ENCODE peak calls at places on chromosomes 13 and 19, in seven cellular contexts. G, C, Y, Z, Q, N and T are unnamed samples.

GRCh38 chr19:56837004-56837403 is 3.5 kb downstream of the PEG3 start:
- DNase-seq in C (no peak), N (no peak), Y (no peak), Q (no peak), Z (no peak), G (no peak), T (no peak)

GRCh38 chr13:110266431-110266809 is 40.5 kb downstream of the COL4A1 start:
- DNase-seq in Y (no peak), C (no peak), N (no peak), Q (no peak), Z (no peak), G (no peak), T (no peak)

GRCh38 chr13:30113983-30114491 is 193.3 kb downstream of the KATNAL1 start:
- DNase-seq in G (no peak), Z (no peak), Q (peak; percentile 69), C (no peak), Y (no peak), N (no peak), T (no peak)

GRCh38 chr19:3708207-3708931 is at the start of gene TJP3:
- DNase-seq in Y (no peak), Z (no peak), C (no peak), G (no peak), N (no peak), Q (peak; percentile 75), T (no peak)

GRCh38 chr19:35704218-35704617 is at the start of gene ZBTB32:
- DNase-seq in N (peak; percentile 83), Y (no peak), G (no peak), Q (peak; percentile 23), Z (peak; percentile 76), C (peak; percentile 87), T (peak; percentile 69)

GRCh38 chr13:36998624-36999041 is 507 bp downstream of the ALG5 start:
- DNase-seq in N (peak; percentile 16), Z (no peak), C (no peak), Y (peak; percentile 27), G (no peak), Q (peak; percentile 44), T (peak; percentile 32)

GRCh38 chr13:38914070-38914469 is 76.6 kb downstream of the STOML3 start:
- DNase-seq in Z (no peak), C (no peak), N (no peak), Q (no peak), Y (no peak), G (no peak), T (no peak)

GRCh38 chr19:1155352-1156304 is 18.4 kb downstream of the SBNO2 start:
- DNase-seq in Z (no peak), G (no peak), C (peak; percentile 66), N (no peak), Q (no peak), Y (no peak), T (peak; percentile 53)

GRCh38 chr13:25095862-25096453 is at the start of gene PABPC3:
- DNase-seq in C (no peak), G (no peak), Q (no peak), Y (peak; percentile 24), Z (no peak), N (no peak), T (no peak)

GRCh38 chr13:60759499-60759898 is 362.5 kb downstream of the TDRD3 start:
- DNase-seq in N (peak; percentile 0), C (no peak), G (no peak), Y (no peak), Q (no peak), Z (peak; percentile 96), T (peak; percentile 19)

GRCh38 chr19:46487178-46487801 is 8.4 kb downstream of the PNMA8B start:
- DNase-seq in Z (peak; percentile 13), Y (no peak), Q (no peak), G (no peak), N (peak; percentile 33), C (peak; percentile 13), T (no peak)

GRCh38 chr19:50975766-50976165 is 6.4 kb upstream of the KLK6 start:
- DNase-seq in Y (no peak), N (no peak), Z (no peak), G (no peak), C (no peak), Q (peak; percentile 60), T (no peak)

GRCh38 chr13:64239372-64239771 is 2823.7 kb upstream of the PCDH20 start:
- DNase-seq in G (no peak), N (no peak), C (peak; percentile 1), Q (no peak), Y (no peak), Z (peak; percentile 64), T (no peak)

GRCh38 chr19:18488403-18488723 is 33.5 kb downstream of the ELL start:
- DNase-seq in Q (no peak), Z (no peak), C (peak; percentile 75), G (no peak), N (no peak), Y (no peak), T (no peak)

GRCh38 chr13:21079761-21080730 is 18.7 kb upstream of the LATS2 start:
- DNase-seq in N (peak; percentile 95), C (peak; percentile 69), Z (peak; percentile 96), G (no peak), Q (peak; percentile 48), Y (no peak), T (peak; percentile 84)

GRCh38 chr13:111215081-111216047 is 100.3 kb downstream of the ARHGEF7 start:
- DNase-seq in C (no peak), Q (no peak), G (no peak), Z (no peak), N (peak; percentile 18), Y (peak; percentile 91), T (no peak)

GRCh38 chr19:3443840-3444694 is 36.3 kb downstream of the SMIM24 start:
- DNase-seq in N (peak; percentile 82), C (peak; percentile 42), G (no peak), Q (no peak), Y (no peak), Z (peak; percentile 70), T (peak; percentile 40)

GRCh38 chr19:3984584-3984907 is 717 bp downstream of the EEF2 start:
- DNase-seq in Q (no peak), C (no peak), G (no peak), Z (no peak), N (no peak), Y (no peak), T (no peak)